ENCODE peak calls at places on chromosomes 6 and 20, in ten cellular contexts. One of them, this sample, is unnamed. For H3K4me1, the result is how much of the 10 kb centered on the place peaks cover.

GRCh38 chr6:56087421-56087820 is 160.0 kb downstream of the COL21A1 start:
- DNase-seq in thoracic aorta: no peak
- DNase-seq in A673: peak
- DNase-seq in endodermal cell: no peak
- DNase-seq in astrocyte: peak
- DNase-seq in H1: no peak
- DNase-seq in small intestine: peak
- DNase-seq in heart right ventricle: peak
- DNase-seq in spleen: no peak
- DNase-seq in kidney: no peak
- DNase-seq in this sample: no peak

GRCh38 chr6:27230758-27231111 is 16.8 kb upstream of the PRSS16 start:
- DNase-seq in thoracic aorta: no peak
- DNase-seq in A673: no peak
- DNase-seq in endodermal cell: no peak
- DNase-seq in astrocyte: no peak
- DNase-seq in H1: no peak
- DNase-seq in small intestine: no peak
- DNase-seq in heart right ventricle: no peak
- DNase-seq in spleen: no peak
- DNase-seq in kidney: no peak
- DNase-seq in this sample: no peak

GRCh38 chr6:33414592-33415271 is 3.2 kb downstream of the CUTA start:
- DNase-seq in thoracic aorta: no peak
- DNase-seq in A673: peak
- DNase-seq in endodermal cell: peak
- DNase-seq in astrocyte: no peak
- DNase-seq in H1: peak
- DNase-seq in small intestine: no peak
- DNase-seq in heart right ventricle: no peak
- DNase-seq in spleen: peak
- DNase-seq in kidney: no peak
- DNase-seq in this sample: no peak

GRCh38 chr6:593139-593906 is 63.6 kb downstream of the HUS1B start:
- DNase-seq in thoracic aorta: no peak
- DNase-seq in A673: peak
- DNase-seq in endodermal cell: peak
- DNase-seq in astrocyte: peak
- DNase-seq in H1: no peak
- DNase-seq in small intestine: peak
- DNase-seq in heart right ventricle: peak
- DNase-seq in spleen: no peak
- DNase-seq in kidney: no peak
- DNase-seq in this sample: no peak

GRCh38 chr6:163670283-163670682 is 255.8 kb downstream of the QKI start:
- DNase-seq in thoracic aorta: no peak
- DNase-seq in A673: peak
- DNase-seq in endodermal cell: no peak
- DNase-seq in astrocyte: no peak
- DNase-seq in H1: no peak
- DNase-seq in small intestine: no peak
- DNase-seq in heart right ventricle: no peak
- DNase-seq in spleen: no peak
- DNase-seq in kidney: no peak
- DNase-seq in this sample: no peak

GRCh38 chr20:58401123-58401639 is 12.2 kb downstream of the VAPB start:
- DNase-seq in thoracic aorta: no peak
- DNase-seq in A673: no peak
- DNase-seq in endodermal cell: no peak
- DNase-seq in astrocyte: no peak
- DNase-seq in H1: no peak
- DNase-seq in small intestine: no peak
- DNase-seq in heart right ventricle: no peak
- DNase-seq in spleen: no peak
- DNase-seq in kidney: no peak
- DNase-seq in this sample: no peak

GRCh38 chr20:3890410-3890751 is 1.2 kb downstream of the PANK2 start:
- DNase-seq in thoracic aorta: no peak
- DNase-seq in A673: peak
- DNase-seq in endodermal cell: no peak
- DNase-seq in astrocyte: peak
- DNase-seq in H1: no peak
- DNase-seq in small intestine: no peak
- DNase-seq in heart right ventricle: no peak
- DNase-seq in spleen: no peak
- DNase-seq in kidney: no peak
- DNase-seq in this sample: no peak

GRCh38 chr6:23013776-23014175 is 444.4 kb downstream of the HDGFL1 start:
- DNase-seq in thoracic aorta: no peak
- DNase-seq in A673: no peak
- DNase-seq in endodermal cell: peak
- DNase-seq in astrocyte: peak
- DNase-seq in H1: no peak
- DNase-seq in small intestine: no peak
- DNase-seq in heart right ventricle: no peak
- DNase-seq in spleen: no peak
- DNase-seq in kidney: no peak
- DNase-seq in this sample: no peak

GRCh38 chr6:15985354-15985995 is 143.4 kb upstream of the MYLIP start:
- DNase-seq in thoracic aorta: no peak
- DNase-seq in A673: no peak
- DNase-seq in endodermal cell: no peak
- DNase-seq in astrocyte: no peak
- DNase-seq in H1: no peak
- DNase-seq in small intestine: no peak
- DNase-seq in heart right ventricle: no peak
- DNase-seq in spleen: no peak
- DNase-seq in kidney: no peak
- DNase-seq in this sample: no peak

GRCh38 chr6:41935190-41935569 is 6.4 kb downstream of the CCND3 start:
- DNase-seq in thoracic aorta: no peak
- DNase-seq in A673: no peak
- DNase-seq in endodermal cell: no peak
- DNase-seq in astrocyte: no peak
- DNase-seq in H1: no peak
- DNase-seq in small intestine: no peak
- DNase-seq in heart right ventricle: no peak
- DNase-seq in spleen: no peak
- DNase-seq in kidney: no peak
- DNase-seq in this sample: no peak

GRCh38 chr6:112717401-112717800 is 370.3 kb downstream of the RFPL4B start:
- DNase-seq in thoracic aorta: no peak
- DNase-seq in A673: no peak
- DNase-seq in endodermal cell: no peak
- DNase-seq in astrocyte: peak
- DNase-seq in H1: no peak
- DNase-seq in small intestine: no peak
- DNase-seq in heart right ventricle: no peak
- DNase-seq in spleen: no peak
- DNase-seq in kidney: no peak
- DNase-seq in this sample: no peak

GRCh38 chr6:112717856-112718255 is 370.7 kb downstream of the RFPL4B start:
- DNase-seq in thoracic aorta: no peak
- DNase-seq in A673: no peak
- DNase-seq in endodermal cell: no peak
- DNase-seq in astrocyte: peak
- DNase-seq in H1: no peak
- DNase-seq in small intestine: no peak
- DNase-seq in heart right ventricle: no peak
- DNase-seq in spleen: no peak
- DNase-seq in kidney: no peak
- DNase-seq in this sample: no peak
- H3K4me1 ChIP-seq in thoracic aorta: under half
- H3K4me1 ChIP-seq in A673: under half
- H3K4me1 ChIP-seq in endodermal cell: under half
- H3K4me1 ChIP-seq in astrocyte: under half
- H3K4me1 ChIP-seq in H1: under half
- H3K4me1 ChIP-seq in small intestine: under half
- H3K4me1 ChIP-seq in heart right ventricle: under half
- H3K4me1 ChIP-seq in spleen: under half
- H3K4me1 ChIP-seq in kidney: under half
- H3K4me1 ChIP-seq in this sample: under half

GRCh38 chr20:56429496-56429895 is 17.4 kb downstream of the CASS4 start:
- DNase-seq in thoracic aorta: no peak
- DNase-seq in A673: no peak
- DNase-seq in endodermal cell: no peak
- DNase-seq in astrocyte: peak
- DNase-seq in H1: no peak
- DNase-seq in small intestine: no peak
- DNase-seq in heart right ventricle: no peak
- DNase-seq in spleen: no peak
- DNase-seq in kidney: no peak
- DNase-seq in this sample: no peak
- H3K4me1 ChIP-seq in thoracic aorta: under half
- H3K4me1 ChIP-seq in A673: under half
- H3K4me1 ChIP-seq in endodermal cell: under half
- H3K4me1 ChIP-seq in astrocyte: under half
- H3K4me1 ChIP-seq in H1: under half
- H3K4me1 ChIP-seq in small intestine: under half
- H3K4me1 ChIP-seq in heart right ventricle: under half
- H3K4me1 ChIP-seq in spleen: under half
- H3K4me1 ChIP-seq in kidney: under half
- H3K4me1 ChIP-seq in this sample: under half

GRCh38 chr6:156790711-156791110 is 13.5 kb downstream of the ARID1B start:
- DNase-seq in thoracic aorta: no peak
- DNase-seq in A673: no peak
- DNase-seq in endodermal cell: no peak
- DNase-seq in astrocyte: no peak
- DNase-seq in H1: no peak
- DNase-seq in small intestine: no peak
- DNase-seq in heart right ventricle: no peak
- DNase-seq in spleen: no peak
- DNase-seq in kidney: no peak
- DNase-seq in this sample: no peak

GRCh38 chr6:156786652-156787051 is 9.5 kb downstream of the ARID1B start:
- DNase-seq in thoracic aorta: no peak
- DNase-seq in A673: no peak
- DNase-seq in endodermal cell: peak
- DNase-seq in astrocyte: no peak
- DNase-seq in H1: no peak
- DNase-seq in small intestine: no peak
- DNase-seq in heart right ventricle: no peak
- DNase-seq in spleen: no peak
- DNase-seq in kidney: no peak
- DNase-seq in this sample: no peak

GRCh38 chr6:156787569-156788492 is 10.7 kb downstream of the ARID1B start:
- DNase-seq in thoracic aorta: no peak
- DNase-seq in A673: no peak
- DNase-seq in endodermal cell: peak
- DNase-seq in astrocyte: no peak
- DNase-seq in H1: no peak
- DNase-seq in small intestine: no peak
- DNase-seq in heart right ventricle: no peak
- DNase-seq in spleen: no peak
- DNase-seq in kidney: no peak
- DNase-seq in this sample: no peak

GRCh38 chr6:156791261-156791850 is 14.2 kb downstream of the ARID1B start:
- DNase-seq in thoracic aorta: no peak
- DNase-seq in A673: peak
- DNase-seq in endodermal cell: peak
- DNase-seq in astrocyte: peak
- DNase-seq in H1: no peak
- DNase-seq in small intestine: peak
- DNase-seq in heart right ventricle: no peak
- DNase-seq in spleen: no peak
- DNase-seq in kidney: no peak
- DNase-seq in this sample: no peak

GRCh38 chr6:156789081-156789943 is 12.1 kb downstream of the ARID1B start:
- DNase-seq in thoracic aorta: no peak
- DNase-seq in A673: no peak
- DNase-seq in endodermal cell: peak
- DNase-seq in astrocyte: no peak
- DNase-seq in H1: no peak
- DNase-seq in small intestine: no peak
- DNase-seq in heart right ventricle: no peak
- DNase-seq in spleen: no peak
- DNase-seq in kidney: no peak
- DNase-seq in this sample: no peak
- H3K4me1 ChIP-seq in thoracic aorta: half or more
- H3K4me1 ChIP-seq in A673: under half
- H3K4me1 ChIP-seq in endodermal cell: under half
- H3K4me1 ChIP-seq in astrocyte: under half
- H3K4me1 ChIP-seq in H1: under half
- H3K4me1 ChIP-seq in small intestine: under half
- H3K4me1 ChIP-seq in heart right ventricle: half or more
- H3K4me1 ChIP-seq in spleen: half or more
- H3K4me1 ChIP-seq in kidney: under half
- H3K4me1 ChIP-seq in this sample: under half

GRCh38 chr20:53916173-53916512 is 154.3 kb downstream of the BCAS1 start:
- DNase-seq in thoracic aorta: no peak
- DNase-seq in A673: no peak
- DNase-seq in endodermal cell: peak
- DNase-seq in astrocyte: no peak
- DNase-seq in H1: no peak
- DNase-seq in small intestine: no peak
- DNase-seq in heart right ventricle: no peak
- DNase-seq in spleen: no peak
- DNase-seq in kidney: no peak
- DNase-seq in this sample: no peak

GRCh38 chr20:53918010-53918311 is 152.4 kb downstream of the BCAS1 start:
- DNase-seq in thoracic aorta: no peak
- DNase-seq in A673: no peak
- DNase-seq in endodermal cell: peak
- DNase-seq in astrocyte: no peak
- DNase-seq in H1: no peak
- DNase-seq in small intestine: no peak
- DNase-seq in heart right ventricle: no peak
- DNase-seq in spleen: no peak
- DNase-seq in kidney: no peak
- DNase-seq in this sample: no peak

GRCh38 chr20:53915459-53916172 is 154.8 kb downstream of the BCAS1 start:
- DNase-seq in thoracic aorta: peak
- DNase-seq in A673: peak
- DNase-seq in endodermal cell: peak
- DNase-seq in astrocyte: peak
- DNase-seq in H1: peak
- DNase-seq in small intestine: peak
- DNase-seq in heart right ventricle: peak
- DNase-seq in spleen: peak
- DNase-seq in kidney: peak
- DNase-seq in this sample: peak

GRCh38 chr20:53918949-53919361 is 151.4 kb downstream of the BCAS1 start:
- DNase-seq in thoracic aorta: no peak
- DNase-seq in A673: peak
- DNase-seq in endodermal cell: peak
- DNase-seq in astrocyte: no peak
- DNase-seq in H1: peak
- DNase-seq in small intestine: no peak
- DNase-seq in heart right ventricle: no peak
- DNase-seq in spleen: no peak
- DNase-seq in kidney: no peak
- DNase-seq in this sample: no peak

GRCh38 chr20:53917145-53918009 is 153.0 kb downstream of the BCAS1 start:
- DNase-seq in thoracic aorta: no peak
- DNase-seq in A673: peak
- DNase-seq in endodermal cell: peak
- DNase-seq in astrocyte: peak
- DNase-seq in H1: no peak
- DNase-seq in small intestine: no peak
- DNase-seq in heart right ventricle: peak
- DNase-seq in spleen: peak
- DNase-seq in kidney: no peak
- DNase-seq in this sample: peak
- H3K4me1 ChIP-seq in thoracic aorta: under half
- H3K4me1 ChIP-seq in A673: half or more
- H3K4me1 ChIP-seq in endodermal cell: under half
- H3K4me1 ChIP-seq in astrocyte: under half
- H3K4me1 ChIP-seq in H1: under half
- H3K4me1 ChIP-seq in small intestine: under half
- H3K4me1 ChIP-seq in heart right ventricle: under half
- H3K4me1 ChIP-seq in spleen: under half
- H3K4me1 ChIP-seq in kidney: under half
- H3K4me1 ChIP-seq in this sample: under half

This sample was measured in ascending aorta.